ENCODE peak calls at places on chromosome 18, in five cellular contexts. One of them, this sample, is unnamed.

GRCh38 chr18:14943486-14943885 is 195.5 kb downstream of the ANKRD30B start:
- DNase-seq in AML-193: no peak
- DNase-seq in kidney glomerular epithelial cell: no peak
- DNase-seq in effector memory CD8-positive, alpha-beta T cell: no peak
- DNase-seq in non-pigmented ciliary epithelial cell: no peak
- DNase-seq in this sample: no peak

GRCh38 chr18:42290318-42291307 is 335.6 kb downstream of the PIK3C3 start:
- DNase-seq in kidney glomerular epithelial cell: no peak
- DNase-seq in non-pigmented ciliary epithelial cell: no peak
- DNase-seq in effector memory CD8-positive, alpha-beta T cell: no peak
- DNase-seq in AML-193: no peak
- DNase-seq in this sample: no peak

GRCh38 chr18:78087338-78087737 is 837.7 kb downstream of the GALR1 start:
- DNase-seq in kidney glomerular epithelial cell: no peak
- DNase-seq in effector memory CD8-positive, alpha-beta T cell: no peak
- DNase-seq in AML-193: no peak
- DNase-seq in non-pigmented ciliary epithelial cell: no peak
- DNase-seq in this sample: no peak

GRCh38 chr18:21914739-21915319 is 174.2 kb downstream of the MIB1 start:
- DNase-seq in AML-193: peak; percentile 0
- DNase-seq in effector memory CD8-positive, alpha-beta T cell: no peak
- DNase-seq in kidney glomerular epithelial cell: peak; percentile 50
- DNase-seq in non-pigmented ciliary epithelial cell: peak; percentile 19
- DNase-seq in this sample: peak; percentile 30

GRCh38 chr18:76720683-76721082 is 101.7 kb upstream of the ZNF236 start:
- DNase-seq in AML-193: no peak
- DNase-seq in effector memory CD8-positive, alpha-beta T cell: no peak
- DNase-seq in kidney glomerular epithelial cell: no peak
- DNase-seq in non-pigmented ciliary epithelial cell: no peak
- DNase-seq in this sample: no peak

GRCh38 chr18:79528846-79529245 is 133.1 kb downstream of the NFATC1 start:
- DNase-seq in kidney glomerular epithelial cell: peak; percentile 78
- DNase-seq in effector memory CD8-positive, alpha-beta T cell: peak; percentile 67
- DNase-seq in non-pigmented ciliary epithelial cell: peak; percentile 27
- DNase-seq in AML-193: peak; percentile 52
- DNase-seq in this sample: no peak

GRCh38 chr18:48947583-48947982 is 3.2 kb downstream of the SMAD7 start:
- DNase-seq in AML-193: no peak
- DNase-seq in effector memory CD8-positive, alpha-beta T cell: no peak
- DNase-seq in kidney glomerular epithelial cell: peak; percentile 44
- DNase-seq in non-pigmented ciliary epithelial cell: no peak
- DNase-seq in this sample: no peak

GRCh38 chr18:48662021-48662661 is 123.3 kb downstream of the CTIF start:
- DNase-seq in non-pigmented ciliary epithelial cell: no peak
- DNase-seq in effector memory CD8-positive, alpha-beta T cell: no peak
- DNase-seq in AML-193: peak; percentile 85
- DNase-seq in kidney glomerular epithelial cell: no peak
- DNase-seq in this sample: no peak

GRCh38 chr18:79068299-79068945 is 772 bp upstream of the ATP9B start:
- DNase-seq in kidney glomerular epithelial cell: no peak
- DNase-seq in AML-193: peak; percentile 15
- DNase-seq in non-pigmented ciliary epithelial cell: no peak
- DNase-seq in effector memory CD8-positive, alpha-beta T cell: no peak
- DNase-seq in this sample: no peak

GRCh38 chr18:53906681-53907080 is 317.8 kb downstream of the MBD2 start:
- DNase-seq in non-pigmented ciliary epithelial cell: no peak
- DNase-seq in AML-193: no peak
- DNase-seq in kidney glomerular epithelial cell: no peak
- DNase-seq in effector memory CD8-positive, alpha-beta T cell: no peak
- DNase-seq in this sample: no peak

GRCh38 chr18:39635966-39636365 is 2070.4 kb upstream of the CELF4 start:
- DNase-seq in AML-193: no peak
- DNase-seq in effector memory CD8-positive, alpha-beta T cell: no peak
- DNase-seq in kidney glomerular epithelial cell: no peak
- DNase-seq in non-pigmented ciliary epithelial cell: no peak
- DNase-seq in this sample: no peak

GRCh38 chr18:28729321-28729720 is 552.4 kb upstream of the CDH2 start:
- DNase-seq in AML-193: no peak
- DNase-seq in effector memory CD8-positive, alpha-beta T cell: no peak
- DNase-seq in non-pigmented ciliary epithelial cell: peak; percentile 26
- DNase-seq in kidney glomerular epithelial cell: peak; percentile 33
- DNase-seq in this sample: no peak